ENCODE peak calls at places on chromosomes 5 and 9, in four cellular contexts. N, E, D and R are unnamed samples.

GRCh38 chr5:11302663-11303062 is 541.6 kb upstream of the DAP start:
- DNase-seq in E (no peak), D (no peak), N (no peak), R (no peak)

GRCh38 chr5:122291000-122291592 is 20.9 kb upstream of the SNCAIP start:
- DNase-seq in N (no peak), E (no peak), D (no peak), R (no peak)

GRCh38 chr9:75083188-75083976 is 4.6 kb downstream of the NMRK1 start:
- DNase-seq in D (peak; percentile 10), E (peak; percentile 55), N (peak; percentile 74), R (no peak)

GRCh38 chr5:137705106-137705505 is 30.8 kb downstream of the KLHL3 start:
- DNase-seq in N (no peak), E (no peak), D (no peak), R (no peak)

GRCh38 chr9:75452512-75452911 is 364.2 kb downstream of the OSTF1 start:
- DNase-seq in N (no peak), D (no peak), E (no peak), R (no peak)

GRCh38 chr5:12357596-12357995 is 453.4 kb upstream of the CTNND2 start:
- DNase-seq in N (no peak), D (no peak), E (no peak), R (no peak)

GRCh38 chr5:115484368-115484767 is 60.2 kb downstream of the FEM1C start:
- DNase-seq in D (no peak), E (no peak), N (no peak), R (no peak)

GRCh38 chr5:124941051-124942049 is 194.9 kb upstream of the ZNF608 start:
- DNase-seq in D (no peak), N (no peak), E (no peak), R (no peak)

GRCh38 chr5:139644001-139644456 is 4.1 kb upstream of the CXXC5 start:
- DNase-seq in N (no peak), D (no peak), E (no peak), R (no peak)

GRCh38 chr9:101126556-101126955 is 98.0 kb downstream of the PLPPR1 start:
- DNase-seq in D (no peak), E (no peak), N (no peak), R (no peak)

GRCh38 chr9:76215066-76215465 is 179.2 kb downstream of the RFK start:
- DNase-seq in N (no peak), D (no peak), E (no peak), R (no peak)

GRCh38 chr9:100324594-100325200 is 28.0 kb downstream of the TEX10 start:
- DNase-seq in D (peak; percentile 11), N (peak; percentile 9), E (no peak), R (peak; percentile 12)

GRCh38 chr5:145943674-145944121 is 7.3 kb downstream of the SH3RF2 start:
- DNase-seq in N (no peak), D (no peak), E (no peak), R (peak; percentile 33)

GRCh38 chr9:133443982-133444381 is 15.8 kb upstream of the CACFD1 start:
- DNase-seq in D (no peak), E (no peak), N (no peak), R (no peak)

GRCh38 chr9:38435526-38435925 is 11.3 kb upstream of the IGFBPL1 start:
- DNase-seq in N (no peak), D (no peak), E (no peak), R (no peak)

GRCh38 chr5:178341091-178341960 is 108.7 kb upstream of the PHYKPL start:
- DNase-seq in E (no peak), N (no peak), D (no peak), R (no peak)

GRCh38 chr5:72209515-72210115 is 102.3 kb downstream of the MAP1B start:
- DNase-seq in D (no peak), N (no peak), E (no peak), R (no peak)

GRCh38 chr9:97367729-97368128 is 44.2 kb upstream of the TDRD7 start:
- DNase-seq in N (no peak), D (no peak), E (no peak), R (no peak)

GRCh38 chr5:139651502-139651862 is 3.3 kb downstream of the CXXC5 start:
- DNase-seq in N (no peak), D (no peak), E (no peak), R (no peak)

GRCh38 chr5:116421080-116421629 is 153.5 kb downstream of the SEMA6A start:
- DNase-seq in N (no peak), D (peak; percentile 25), E (no peak), R (no peak)

GRCh38 chr5:161530700-161531099 is 15.8 kb downstream of the GABRB2 start:
- DNase-seq in E (no peak), D (no peak), N (no peak), R (no peak)

GRCh38 chr5:107470007-107470582 is 200.6 kb downstream of the EFNA5 start:
- DNase-seq in D (no peak), N (no peak), E (no peak), R (no peak)

GRCh38 chr9:20981486-20981885 is 50.0 kb downstream of the HACD4 start:
- DNase-seq in N (no peak), E (no peak), D (no peak), R (no peak)

GRCh38 chr9:99783799-99784198 is 37.9 kb upstream of the NR4A3 start:
- DNase-seq in N (no peak), D (no peak), E (no peak), R (no peak)

GRCh38 chr9:94767331-94768099 is 41.0 kb downstream of the AOPEP start:
- DNase-seq in D (no peak), N (no peak), E (no peak), R (no peak)

GRCh38 chr9:17229945-17230560 is 95.2 kb downstream of the CNTLN start:
- DNase-seq in N (peak; percentile 6), E (no peak), D (no peak), R (peak; percentile 42)

GRCh38 chr9:96048116-96048953 is 172.8 kb downstream of the ERCC6L2 start:
- DNase-seq in E (peak; percentile 66), D (no peak), N (peak; percentile 51), R (no peak)

GRCh38 chr5:126499742-126500396 is 76.7 kb downstream of the GRAMD2B start:
- DNase-seq in D (peak; percentile 37), N (peak; percentile 10), E (peak; percentile 48), R (no peak)

GRCh38 chr9:117135481-117135880 is 279.4 kb downstream of the ASTN2 start:
- DNase-seq in N (no peak), E (no peak), D (no peak), R (no peak)

GRCh38 chr9:126000731-126001580 is 253.8 kb downstream of the PBX3 start:
- DNase-seq in E (no peak), D (no peak), N (no peak), R (no peak)

DNA sequence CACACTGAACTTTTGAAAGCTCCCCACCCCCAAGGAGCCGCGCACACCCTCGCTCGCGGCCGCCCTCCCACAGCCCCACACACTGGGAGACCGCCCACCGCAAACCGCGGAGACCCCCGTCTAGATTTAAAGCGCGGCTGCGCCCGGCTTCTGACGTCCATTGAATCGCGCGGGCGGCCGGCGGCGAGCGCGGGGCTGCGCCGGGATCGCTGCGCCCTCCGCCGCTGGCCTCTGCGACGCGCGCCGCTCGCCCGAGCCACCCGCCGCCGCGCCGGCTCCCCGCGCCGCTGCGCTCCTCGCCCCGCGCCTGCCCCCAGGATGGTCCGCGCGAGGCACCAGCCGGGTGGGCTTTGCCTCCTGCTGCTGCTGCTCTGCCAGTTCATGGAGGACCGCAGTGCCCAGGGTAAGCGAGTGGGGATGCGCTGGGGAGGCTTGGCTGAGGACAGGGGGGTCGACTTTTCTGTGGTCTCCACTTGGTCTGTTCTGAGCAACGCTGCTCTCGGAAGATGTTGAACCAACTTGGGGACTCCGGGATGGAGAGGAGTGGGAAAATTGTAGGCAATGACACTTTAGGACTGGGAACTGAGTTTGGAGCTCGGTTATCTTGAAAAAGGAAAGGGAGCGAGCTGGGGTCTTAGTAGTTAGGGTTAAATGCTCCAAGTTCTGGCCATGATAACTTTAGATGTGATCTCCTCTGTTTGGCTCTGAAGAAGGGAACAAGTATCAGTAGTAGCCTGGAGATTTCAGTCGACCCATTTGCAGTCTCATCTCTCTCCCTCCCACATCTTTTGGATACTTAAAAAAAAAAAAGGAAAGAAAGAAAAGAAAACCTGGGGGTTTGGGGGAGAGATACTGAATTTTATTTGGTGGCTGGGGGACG is at the start of gene FST:
- DNase-seq in N (no peak), D (peak; percentile 17), E (peak; percentile 78), R (peak; percentile 25)
- TF ChIP-seq MAX in N (peak; percentile 10), D (no peak), E (no peak), R (no peak)

GRCh38 chr9:84174486-84174885 is 166.1 kb downstream of the SLC28A3 start:
- DNase-seq in D (no peak), E (no peak), N (no peak), R (no peak)

GRCh38 chr9:84173961-84174360 is 166.6 kb downstream of the SLC28A3 start:
- DNase-seq in D (no peak), N (no peak), E (no peak), R (no peak)

GRCh38 chr9:84169240-84169639 is 171.3 kb downstream of the SLC28A3 start:
- DNase-seq in N (no peak), E (no peak), D (no peak), R (no peak)

GRCh38 chr9:84166828-84167400 is 173.6 kb downstream of the SLC28A3 start:
- DNase-seq in D (no peak), N (no peak), E (no peak), R (no peak)

GRCh38 chr9:84170521-84171141 is 169.9 kb downstream of the SLC28A3 start:
- DNase-seq in D (peak; percentile 17), E (no peak), N (peak; percentile 45), R (peak; percentile 30)
- TF ChIP-seq MAFK in D (no peak), E (no peak), N (no peak), R (no peak)

GRCh38 chr5:1537166-1538154 is 13.7 kb upstream of the LPCAT1 start:
- DNase-seq in N (no peak), E (peak; percentile 38), D (no peak), R (no peak)
- H3K4me3 ChIP-seq in N (peak overlapping the region; percentile 51), E (no peak overlapping the region), D (no peak overlapping the region), R (peak overlapping the region; percentile 9)

DNA sequence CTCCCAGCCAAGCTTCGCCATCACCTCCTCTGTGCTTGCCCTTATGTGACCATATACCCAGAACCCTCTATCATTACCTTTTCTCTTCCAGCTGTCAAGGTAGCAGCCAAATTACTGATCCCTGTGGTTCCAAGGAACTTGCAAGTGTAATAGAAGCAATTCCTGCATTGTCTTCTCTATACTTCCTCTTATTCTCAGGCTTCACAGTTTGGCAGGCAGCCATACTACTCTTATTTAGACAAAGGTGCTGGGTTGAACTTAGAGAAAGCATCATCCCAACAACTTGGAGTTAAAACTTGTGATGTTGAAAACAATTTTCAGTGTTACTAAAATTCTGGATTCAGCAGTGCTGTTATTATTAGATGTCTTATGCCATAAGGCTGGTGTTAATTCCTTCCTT is 93.2 kb downstream of the NLN start:
- DNase-seq in N (no peak), D (no peak), E (no peak), R (no peak)
- TF ChIP-seq MAX in N (no peak), D (no peak), E (no peak), R (no peak)

DNA sequence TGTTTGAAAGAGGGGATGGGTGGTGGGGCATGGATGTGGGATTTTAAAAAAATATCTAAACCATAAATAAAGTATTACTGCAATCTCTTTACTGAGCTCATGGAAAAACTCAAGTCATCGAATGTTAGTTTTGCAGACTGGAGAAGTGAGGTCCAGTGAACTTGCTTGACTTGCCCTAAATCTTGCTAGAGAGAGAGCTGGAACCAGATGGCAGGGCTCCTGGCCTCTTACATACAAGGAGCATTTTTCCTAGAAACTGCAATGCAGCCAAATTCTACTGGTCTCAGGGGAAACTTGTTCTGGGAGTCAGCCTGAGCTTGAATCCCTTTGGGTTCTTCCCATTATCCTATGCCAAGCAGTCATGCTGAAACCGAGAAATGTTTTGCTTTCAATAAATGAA is 2.9 kb upstream of the TGFBI start:
- DNase-seq in E (no peak), N (no peak), D (no peak), R (no peak)
- TF ChIP-seq MAFK in E (no peak), N (no peak), D (no peak), R (no peak)

GRCh38 chr9:136996361-136997281 is at the start of gene CLIC3:
- DNase-seq in N (peak; percentile 46), E (peak; percentile 74), D (peak; percentile 71), R (peak; percentile 51)
- H3K4me3 ChIP-seq in N (peak within 1 kb of the TSS; percentile 75), E (no peak within 1 kb of the TSS), D (peak within 1 kb of the TSS; percentile 26), R (peak within 1 kb of the TSS; percentile 30)